ENCODE peak calls at places on chromosomes 4 and X, in ten cellular contexts. W, X, P, N, G, T, M, K, Y and B are unnamed samples.

GRCh38 chr4:3414421-3415279 is 27.1 kb upstream of the HGFAC start:
- DNase-seq in W (no peak), X (no peak), P (no peak), N (no peak), G (no peak), T (no peak), M (no peak), K (no peak), Y (no peak), B (no peak)

GRCh38 chr4:184825394-184826314 is at the start of gene ACSL1:
- DNase-seq in W (peak; percentile 92), X (peak; percentile 63), P (no peak), N (peak; percentile 79), G (peak; percentile 93), T (peak; percentile 56), M (peak; percentile 58), K (no peak), Y (peak; percentile 37), B (peak; percentile 73)

GRCh38 chr4:81049310-81049709 is 18.8 kb downstream of the BMP3 start:
- DNase-seq in W (no peak), X (no peak), P (no peak), N (no peak), G (no peak), T (no peak), M (no peak), K (no peak), Y (no peak), B (no peak)

GRCh38 chr4:30821891-30822612 is 101.9 kb downstream of the PCDH7 start:
- DNase-seq in W (no peak), X (peak; percentile 96), P (no peak), N (peak; percentile 39), G (no peak), T (peak; percentile 8), M (peak; percentile 19), K (peak; percentile 81), Y (peak; percentile 95), B (peak; percentile 72)

GRCh38 chrX:131068945-131069719 is 11.0 kb downstream of the ARHGAP36 start:
- DNase-seq in W (peak; percentile 54), X (peak; percentile 4), P (no peak), N (peak; percentile 84), G (peak; percentile 84), T (no peak), M (peak; percentile 28), K (no peak), Y (no peak), B (peak; percentile 51)

GRCh38 chr4:8167815-8168214 is 9.2 kb upstream of the ABLIM2 start:
- DNase-seq in W (no peak), X (no peak), P (no peak), N (no peak), G (no peak), T (no peak), M (no peak), K (peak; percentile 73), Y (no peak), B (no peak)

GRCh38 chr4:85713005-85713404 is 238.1 kb downstream of the ARHGAP24 start:
- DNase-seq in W (no peak), X (no peak), P (no peak), N (no peak), G (no peak), T (no peak), M (no peak), K (no peak), Y (no peak), B (no peak)

GRCh38 chr4:78653655-78654054 is 102.1 kb downstream of the ANXA3 start:
- DNase-seq in W (peak; percentile 24), X (peak; percentile 27), P (no peak), N (no peak), G (no peak), T (no peak), M (no peak), K (no peak), Y (no peak), B (no peak)

GRCh38 chr4:163380703-163381102 is 37.0 kb downstream of the NPY5R start:
- DNase-seq in W (peak; percentile 7), X (no peak), P (no peak), N (no peak), G (no peak), T (no peak), M (no peak), K (no peak), Y (no peak), B (no peak)

GRCh38 chr4:26402458-26402857 is 81.6 kb downstream of the RBPJ start:
- DNase-seq in W (no peak), X (no peak), P (peak; percentile 25), N (no peak), G (no peak), T (no peak), M (no peak), K (no peak), Y (no peak), B (no peak)

GRCh38 chrX:13937370-13938052 is 92.2 kb downstream of the GEMIN8 start:
- DNase-seq in W (no peak), X (peak; percentile 78), P (no peak), N (no peak), G (peak; percentile 37), T (no peak), M (no peak), K (no peak), Y (peak; percentile 74), B (no peak)

GRCh38 chr4:123110147-123110546 is 187.8 kb upstream of the NUDT6 start:
- DNase-seq in W (no peak), X (no peak), P (no peak), N (no peak), G (no peak), T (no peak), M (no peak), K (no peak), Y (no peak), B (no peak)

GRCh38 chr4:158890294-158890693 is 121.5 kb downstream of the FNIP2 start:
- DNase-seq in W (no peak), X (no peak), P (no peak), N (no peak), G (no peak), T (no peak), M (no peak), K (no peak), Y (no peak), B (no peak)

GRCh38 chrX:115913575-115913974 is 257.0 kb upstream of the AGTR2 start:
- DNase-seq in W (no peak), X (no peak), P (no peak), N (no peak), G (no peak), T (no peak), M (no peak), K (no peak), Y (no peak), B (no peak)

GRCh38 chr4:32025840-32026459 is 1305.8 kb downstream of the PCDH7 start:
- DNase-seq in W (peak; percentile 72), X (peak; percentile 60), P (no peak), N (peak; percentile 20), G (no peak), T (peak; percentile 56), M (peak; percentile 51), K (no peak), Y (peak; percentile 45), B (peak; percentile 64)

DNA sequence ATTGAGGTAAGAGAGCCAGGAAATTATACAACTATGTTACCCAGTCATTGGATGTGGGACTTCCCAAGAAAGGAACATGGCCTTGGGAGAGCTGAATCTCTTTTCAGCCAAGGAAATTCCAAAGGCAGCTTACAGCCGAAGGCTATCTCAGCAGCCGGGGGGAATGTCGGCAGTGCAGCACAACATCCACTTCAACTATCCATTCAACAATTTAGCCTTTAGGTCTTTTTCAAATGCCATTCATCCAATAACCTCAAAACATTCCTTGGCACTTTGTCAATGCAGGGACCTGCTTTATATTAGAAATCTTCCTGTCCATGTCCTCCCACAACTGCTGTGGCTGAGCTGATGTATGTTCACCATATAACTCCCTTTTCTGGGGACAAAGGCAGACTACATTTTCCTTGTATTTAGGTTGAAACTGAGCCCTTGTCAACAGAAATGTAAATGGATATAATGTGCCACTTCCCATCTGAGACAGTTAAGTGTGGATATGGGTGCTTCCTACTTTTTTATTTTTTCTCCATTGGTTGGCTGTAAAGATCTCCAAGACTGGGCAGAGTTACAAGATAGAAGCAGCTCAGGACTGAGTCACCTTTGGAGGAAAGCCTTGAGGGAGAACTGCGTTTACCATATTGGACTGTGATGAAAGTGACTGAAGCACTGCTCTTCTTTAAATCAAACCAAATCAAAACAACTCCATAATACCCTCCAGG is 94.8 kb downstream of the GPRIN3 start:
- DNase-seq in W (no peak), X (peak; percentile 29), P (no peak), N (no peak), G (no peak), T (peak; percentile 14), M (no peak), K (no peak), Y (peak; percentile 20), B (no peak)
- TF ChIP-seq EZH2 in W (no peak), X (no peak), P (no peak), N (no peak), G (no peak), T (no peak), M (no peak), K (no peak), Y (no peak), B (no peak)

GRCh38 chrX:12080265-12080664 is 58.0 kb upstream of the FRMPD4 start:
- DNase-seq in W (peak; percentile 40), X (peak; percentile 23), P (no peak), N (peak; percentile 72), G (peak; percentile 52), T (peak; percentile 46), M (peak; percentile 71), K (peak; percentile 40), Y (peak; percentile 6), B (peak; percentile 37)
- TF ChIP-seq CTCF in W (peak; percentile 52), X (peak; percentile 43), P (peak; percentile 55), N (peak; percentile 61), G (peak; percentile 63), T (peak; percentile 72), M (peak; percentile 82), K (peak; percentile 63), Y (peak; percentile 47), B (peak; percentile 57)

DNA sequence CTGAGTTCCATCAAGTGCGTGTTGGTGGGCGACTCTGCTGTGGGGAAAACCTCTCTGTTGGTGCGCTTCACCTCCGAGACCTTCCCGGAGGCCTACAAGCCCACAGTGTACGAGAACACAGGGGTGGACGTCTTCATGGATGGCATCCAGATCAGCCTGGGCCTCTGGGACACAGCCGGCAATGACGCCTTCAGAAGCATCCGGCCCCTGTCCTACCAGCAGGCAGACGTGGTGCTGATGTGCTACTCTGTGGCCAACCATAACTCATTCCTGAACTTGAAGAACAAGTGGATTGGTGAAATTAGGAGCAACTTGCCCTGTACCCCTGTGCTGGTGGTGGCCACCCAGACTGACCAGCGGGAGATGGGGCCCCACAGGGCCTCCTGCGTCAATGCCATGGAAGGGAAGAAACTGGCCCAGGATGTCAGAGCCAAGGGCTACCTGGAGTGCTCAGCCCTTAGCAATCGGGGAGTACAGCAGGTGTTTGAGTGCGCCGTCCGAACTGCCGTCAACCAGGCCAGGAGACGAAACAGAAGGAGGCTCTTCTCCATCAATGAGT is 46.6 kb downstream of the RHOH start:
- DNase-seq in W (no peak), X (no peak), P (no peak), N (no peak), G (no peak), T (no peak), M (no peak), K (no peak), Y (no peak), B (no peak)
- H3K4me1 ChIP-seq in W (peaks cover 4% of the 10 kb centered on the region), X (no peaks in the 10 kb centered on the region), P (no peaks in the 10 kb centered on the region), N (peaks cover 9% of the 10 kb centered on the region), G (no peaks in the 10 kb centered on the region), T (no peaks in the 10 kb centered on the region), M (peaks cover 5% of the 10 kb centered on the region), K (no peaks in the 10 kb centered on the region), Y (peaks cover 2% of the 10 kb centered on the region), B (peaks cover 8% of the 10 kb centered on the region)

DNA sequence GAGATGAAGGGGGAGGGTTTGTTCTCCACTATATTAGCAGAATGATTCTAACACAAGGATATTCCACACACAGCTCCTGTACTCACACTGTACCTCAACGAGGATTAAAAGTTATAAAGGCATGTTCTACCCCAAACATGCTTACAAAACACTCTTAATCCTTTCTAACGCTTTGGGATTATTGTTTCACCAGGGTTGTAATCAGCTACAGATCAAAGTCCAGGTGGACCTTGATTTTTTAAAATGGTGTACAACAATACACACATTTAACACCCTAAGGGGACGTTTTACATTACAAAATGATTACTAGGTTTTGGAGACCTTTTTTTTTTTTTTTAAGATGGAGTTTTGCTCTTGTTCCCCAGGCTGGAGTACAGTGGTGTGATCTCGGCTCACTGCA is 50.3 kb upstream of the MAP3K15 start:
- DNase-seq in W (no peak), X (no peak), P (no peak), N (no peak), G (no peak), T (no peak), M (no peak), K (no peak), Y (no peak), B (no peak)
- TF ChIP-seq EZH2 in W (no peak), X (no peak), P (no peak), N (no peak), G (no peak), T (no peak), M (no peak), K (no peak), Y (no peak), B (no peak)